ENCODE peak calls at places on chromosome 18, in five cellular contexts. Q, S, H, O and K are unnamed samples.
A peak's percentile ranks its signal among the peaks of the same experiment; 100 is the strongest.

GRCh38 chr18:72543362-72544055 is 633 bp downstream of the CBLN2 start:
- DNase-seq in Q (no peak), S (peak; percentile 29), H (peak; percentile 30), O (no peak), K (no peak)

GRCh38 chr18:35178260-35178659 is 62.6 kb upstream of the ZNF397 start:
- DNase-seq in Q (no peak), S (no peak), H (no peak), O (no peak), K (no peak)

GRCh38 chr18:4181882-4182568 is 273.1 kb downstream of the DLGAP1 start:
- DNase-seq in Q (no peak), S (peak; percentile 67), H (peak; percentile 52), O (no peak), K (no peak)

GRCh38 chr18:76494541-76495403 is at the start of gene ZNF516:
- DNase-seq in Q (no peak), S (peak; percentile 46), H (no peak), O (no peak), K (peak; percentile 46)

GRCh38 chr18:31241900-31242409 is 76.0 kb upstream of the DSG1 start:
- DNase-seq in Q (no peak), S (peak; percentile 72), H (peak; percentile 67), O (no peak), K (no peak)

GRCh38 chr18:57547260-57547659 is 39.2 kb downstream of the FECH start:
- DNase-seq in Q (no peak), S (no peak), H (no peak), O (no peak), K (no peak)

GRCh38 chr18:67651438-67651837 is 134.9 kb upstream of the DSEL start:
- DNase-seq in Q (no peak), S (peak; percentile 17), H (peak; percentile 29), O (no peak), K (no peak)

GRCh38 chr18:62860062-62860461 is 144.7 kb downstream of the PHLPP1 start:
- DNase-seq in Q (no peak), S (no peak), H (no peak), O (no peak), K (no peak)

GRCh38 chr18:31410716-31411483 is 34.3 kb downstream of the DSG4 start:
- DNase-seq in Q (no peak), S (no peak), H (peak; percentile 33), O (no peak), K (no peak)

GRCh38 chr18:57210101-57210661 is 63.3 kb downstream of the BOD1L2 start:
- DNase-seq in Q (no peak), S (peak; percentile 75), H (peak; percentile 83), O (no peak), K (no peak)

GRCh38 chr18:21073180-21073579 is 38.4 kb downstream of the ROCK1 start:
- DNase-seq in Q (no peak), S (no peak), H (no peak), O (no peak), K (no peak)

GRCh38 chr18:59918320-59918755 is 18.5 kb downstream of the PMAIP1 start:
- DNase-seq in Q (no peak), S (peak; percentile 43), H (peak; percentile 40), O (no peak), K (no peak)